ENCODE peak calls at places on chromosomes 5 and 9, in five cellular contexts. N, A, U, E and K are unnamed samples.

GRCh38 chr5:181217111-181217804 is 5.8 kb upstream of the TRIM41 start:
- DNase-seq in E (peak; percentile 82), A (peak; percentile 84), N (peak; percentile 58), U (peak; percentile 55), K (peak; percentile 35)

GRCh38 chr5:52895572-52896296 is 93.4 kb upstream of the ITGA2 start:
- DNase-seq in E (no peak), A (peak; percentile 69), N (no peak), U (no peak), K (peak; percentile 38)

GRCh38 chr9:77764894-77765780 is 117.0 kb upstream of the GNA14 start:
- DNase-seq in N (no peak), E (peak; percentile 9), U (no peak), A (peak; percentile 77), K (no peak)

GRCh38 chr5:72452515-72453259 is 54.5 kb downstream of the ZNF366 start:
- DNase-seq in N (peak; percentile 69), U (peak; percentile 54), E (no peak), A (no peak), K (no peak)

GRCh38 chr9:87540444-87541105 is 42.9 kb downstream of the DAPK1 start:
- DNase-seq in N (no peak), A (no peak), U (no peak), E (no peak), K (no peak)

GRCh38 chr9:122036988-122037387 is 56.1 kb downstream of the TTLL11 start:
- DNase-seq in U (no peak), E (no peak), N (no peak), A (peak; percentile 69), K (no peak)

GRCh38 chr5:75916144-75916543 is 167.0 kb upstream of the SV2C start:
- DNase-seq in E (no peak), U (no peak), A (no peak), N (no peak), K (no peak)

GRCh38 chr5:108989761-108990392 is 242.2 kb downstream of the FER start:
- DNase-seq in E (no peak), N (no peak), A (no peak), U (no peak), K (no peak)

GRCh38 chr5:30620481-30621085 is 572.9 kb upstream of the CDH6 start:
- DNase-seq in N (no peak), A (no peak), U (no peak), E (no peak), K (no peak)

GRCh38 chr5:145848854-145849253 is 13.7 kb upstream of the PRELID2 start:
- DNase-seq in U (no peak), E (no peak), A (peak; percentile 42), N (no peak), K (no peak)

GRCh38 chr5:147690595-147690994 is 91.9 kb downstream of the JAKMIP2 start:
- DNase-seq in A (no peak), N (no peak), U (no peak), E (peak; percentile 2), K (no peak)

GRCh38 chr9:133122935-133123611 is 2.0 kb upstream of the RALGDS start:
- DNase-seq in N (peak; percentile 61), A (no peak), U (peak; percentile 30), E (no peak), K (no peak)

GRCh38 chr5:109987355-109987754 is 297.6 kb downstream of the MAN2A1 start:
- DNase-seq in U (no peak), N (no peak), A (no peak), E (no peak), K (no peak)

GRCh38 chr5:6703791-6704190 is 9.4 kb upstream of the TENT4A start:
- DNase-seq in N (no peak), U (no peak), A (no peak), E (no peak), K (no peak)

GRCh38 chr9:84271004-84271886 is 69.3 kb downstream of the SLC28A3 start:
- DNase-seq in U (peak; percentile 56), N (peak; percentile 35), A (peak; percentile 33), E (peak; percentile 1), K (no peak)

GRCh38 chr5:119011186-119011585 is 22.8 kb upstream of the DTWD2 start:
- DNase-seq in N (no peak), U (no peak), E (no peak), A (no peak), K (no peak)

GRCh38 chr9:131117111-131117761 is 8.2 kb upstream of the NUP214 start:
- DNase-seq in N (no peak), U (no peak), A (peak; percentile 33), E (no peak), K (no peak)

GRCh38 chr9:121483473-121484031 is 16.1 kb downstream of the GGTA1 start:
- DNase-seq in N (no peak), E (no peak), U (no peak), A (no peak), K (no peak)

GRCh38 chr9:93655621-93656425 is 79.4 kb downstream of the PHF2 start:
- DNase-seq in E (no peak), A (no peak), N (no peak), U (peak; percentile 5), K (no peak)

GRCh38 chr5:170541146-170541769 is 37.4 kb downstream of the KCNIP1 start:
- DNase-seq in E (no peak), U (no peak), N (no peak), A (no peak), K (no peak)

GRCh38 chr9:132997591-132997990 is 19.1 kb downstream of the GFI1B start:
- DNase-seq in A (no peak), E (no peak), U (no peak), N (no peak), K (no peak)

GRCh38 chr9:104961238-104961637 is 33.3 kb upstream of the ABCA1 start:
- DNase-seq in E (peak; percentile 53), U (peak; percentile 69), N (no peak), A (peak; percentile 85), K (peak; percentile 31)

GRCh38 chr5:58241383-58241782 is 218.5 kb downstream of the PLK2 start:
- DNase-seq in E (no peak), A (no peak), N (no peak), U (no peak), K (no peak)

GRCh38 chr5:141585594-141585993 is 33.2 kb downstream of the DIAPH1 start:
- DNase-seq in N (no peak), E (peak; percentile 22), U (no peak), A (no peak), K (no peak)

GRCh38 chr5:172213126-172213525 is 19.2 kb downstream of the EFCAB9 start:
- DNase-seq in U (no peak), A (no peak), E (no peak), N (no peak), K (no peak)

GRCh38 chr9:26893030-26893676 is 551 bp upstream of the CAAP1 start:
- DNase-seq in U (no peak), N (no peak), E (no peak), A (no peak), K (no peak)

DNA sequence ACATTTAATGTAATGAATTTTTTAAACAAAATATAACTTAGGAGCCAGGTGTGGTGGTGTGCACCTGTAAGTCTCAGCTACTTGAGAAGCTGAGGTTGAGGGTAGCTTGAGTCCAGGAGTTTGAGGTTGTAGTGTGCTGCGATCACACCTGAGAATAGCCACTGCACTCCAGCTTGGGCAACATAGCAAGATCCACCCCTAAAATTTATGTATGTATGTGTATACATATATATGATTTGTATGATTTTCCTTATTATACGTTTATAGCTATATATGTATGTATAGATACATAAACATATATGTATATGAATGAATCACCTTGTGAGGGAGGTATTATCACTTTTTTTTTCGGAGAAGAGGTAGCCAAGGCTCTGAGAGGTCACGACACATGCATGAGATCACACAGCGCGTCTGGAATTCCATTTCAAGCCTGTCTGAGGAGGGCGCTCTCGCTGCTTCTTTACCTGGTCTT is 598 bp upstream of the CCNI2 start:
- DNase-seq in U (peak; percentile 66), A (peak; percentile 32), N (no peak), E (peak; percentile 15), K (no peak)
- H3K4me3 ChIP-seq in U (peak overlapping the region; percentile 40), A (peak overlapping the region; percentile 59), N (peak overlapping the region; percentile 59), E (peak overlapping the region; percentile 51), K (peak overlapping the region; percentile 49)

DNA sequence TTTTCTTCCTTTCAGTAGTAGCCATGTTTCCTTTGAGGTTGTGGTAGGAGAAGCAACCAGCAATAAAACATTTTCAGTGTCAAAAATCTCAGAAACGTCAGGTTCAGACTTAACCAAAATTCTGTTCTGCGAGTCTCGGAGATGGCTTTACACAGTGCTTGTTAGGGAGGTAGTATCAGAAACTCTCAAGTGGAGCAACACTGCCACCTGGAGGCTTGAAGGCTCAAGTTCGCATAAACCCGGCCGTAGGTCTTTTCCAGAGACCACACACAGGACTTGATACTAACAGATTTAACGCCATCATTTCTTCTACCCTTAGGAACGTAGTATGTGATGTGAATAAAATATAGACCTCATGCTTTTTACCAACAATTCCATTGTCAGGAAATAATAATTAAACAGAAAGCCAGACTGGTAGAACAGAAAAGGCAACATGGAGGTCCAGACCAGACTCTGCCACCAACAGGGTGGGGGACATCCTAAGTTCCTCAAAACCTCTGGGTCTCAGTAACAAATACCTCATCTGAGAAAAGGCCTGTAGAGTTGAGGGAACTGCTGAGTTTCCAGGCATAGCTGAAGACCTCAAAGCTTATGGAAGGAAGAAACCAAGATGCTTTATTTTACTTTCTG is 8.5 kb downstream of the PTGER4 start:
- DNase-seq in E (peak; percentile 84), U (peak; percentile 90), A (peak; percentile 88), N (peak; percentile 70), K (peak; percentile 83)
- H3K36me3 ChIP-seq in E (no peaks in the 10 kb centered on the region), U (peaks cover 16% of the 10 kb centered on the region), A (no peaks in the 10 kb centered on the region), N (no peaks in the 10 kb centered on the region), K (no peaks in the 10 kb centered on the region)

DNA sequence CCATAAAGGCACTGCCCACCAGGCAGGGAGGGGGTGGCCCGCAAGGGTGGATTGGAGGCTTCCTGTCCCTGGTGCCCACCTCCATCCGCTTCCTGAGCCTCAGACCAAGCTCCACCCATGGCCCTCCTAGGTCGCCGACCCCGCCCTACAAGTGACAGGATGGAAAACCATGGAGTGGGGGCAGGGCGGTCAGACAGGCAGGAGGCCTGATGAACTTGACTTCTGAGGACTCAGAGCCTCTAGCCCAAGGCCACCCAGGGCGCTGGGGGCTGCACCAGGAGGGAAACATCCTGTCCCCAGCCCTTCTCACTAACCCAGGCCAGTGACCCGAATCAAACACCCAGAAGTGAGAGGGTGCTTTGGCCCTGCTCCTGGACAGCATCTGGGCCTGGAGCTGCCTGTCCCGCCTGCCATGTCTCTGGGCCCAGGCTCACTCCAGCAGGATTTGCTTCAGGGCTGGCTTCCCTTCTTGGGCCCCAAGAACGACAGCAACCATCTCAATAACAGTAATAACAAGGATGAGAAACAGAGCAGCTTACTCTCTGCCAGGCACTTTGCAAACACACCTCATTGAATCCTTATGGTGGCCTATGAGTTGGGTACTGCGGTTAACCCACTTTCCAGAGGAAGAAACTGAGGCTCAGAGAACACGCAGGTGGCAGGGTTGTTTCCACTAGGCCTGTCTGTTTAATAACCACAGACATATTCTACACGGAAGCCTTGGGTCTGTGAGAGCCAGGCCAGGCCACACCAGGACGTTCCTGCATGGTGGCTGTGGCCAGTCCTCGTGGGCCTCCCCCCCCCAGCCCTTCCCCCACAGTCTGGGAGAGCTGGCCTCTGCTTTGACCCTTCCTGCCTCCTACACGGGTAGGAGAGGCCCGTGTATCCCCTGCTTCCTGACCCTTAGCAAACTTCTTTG is 4.4 kb upstream of the ST6GALNAC6 start:
- DNase-seq in A (no peak), E (peak; percentile 91), U (peak; percentile 91), N (peak; percentile 68), K (peak; percentile 48)
- H3K4me3 ChIP-seq in A (no peak overlapping the region), E (peak overlapping the region; percentile 58), U (no peak overlapping the region), N (no peak overlapping the region), K (peak overlapping the region; percentile 72)

DNA sequence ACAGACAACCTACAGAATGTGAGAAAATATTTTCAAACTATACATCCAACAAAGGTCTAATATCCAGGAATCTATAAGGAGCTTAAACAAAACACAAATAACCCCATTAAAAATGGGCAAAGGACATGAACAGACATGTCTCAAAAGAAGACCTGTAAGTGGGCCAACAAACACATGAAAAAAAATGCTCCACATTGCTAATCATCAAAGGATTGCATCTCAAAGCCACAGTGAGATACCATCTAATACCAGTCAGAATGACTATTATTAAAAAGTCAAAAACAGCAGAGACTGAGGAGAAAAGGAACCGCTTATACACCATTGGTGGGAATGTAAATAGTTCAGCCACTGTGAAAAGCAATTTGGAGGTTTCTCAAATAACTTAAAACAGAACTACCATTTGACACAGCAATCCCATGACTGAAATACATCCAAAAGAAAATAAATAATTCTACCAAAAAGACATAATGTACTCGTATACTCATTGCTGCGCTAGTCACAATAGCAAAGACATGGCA is 39.1 kb upstream of the C5orf63 start:
- DNase-seq in N (no peak), A (no peak), U (no peak), E (no peak), K (no peak)
- H3K36me3 ChIP-seq in N (no peaks in the 10 kb centered on the region), A (no peaks in the 10 kb centered on the region), U (no peaks in the 10 kb centered on the region), E (no peaks in the 10 kb centered on the region), K (no peaks in the 10 kb centered on the region)